ENCODE peak calls at places on chromosomes 11 and 22, in eight cellular contexts. G, J, O, S, F, U, C and R are unnamed samples.

GRCh38 chr11:353315-353857 is 15.9 kb upstream of the B4GALNT4 start:
- DNase-seq in C (no peak), J (no peak), G (no peak), F (no peak), O (no peak), U (no peak), S (no peak), R (no peak)

GRCh38 chr22:40637181-40638150 is 947 bp upstream of the MRTFA start:
- DNase-seq in C (peak; percentile 78), F (no peak), G (no peak), O (peak; percentile 26), U (peak; percentile 58), J (peak; percentile 68), S (no peak), R (no peak)

GRCh38 chr11:10931761-10932700 is 74.2 kb upstream of the ZBED5 start:
- DNase-seq in J (no peak), S (peak; percentile 43), O (no peak), U (no peak), G (no peak), C (no peak), F (no peak), R (no peak)

GRCh38 chr22:19576460-19577421 is 52.5 kb upstream of the CLDN5 start:
- DNase-seq in U (peak; percentile 74), J (peak; percentile 65), F (no peak), O (peak; percentile 13), C (peak; percentile 80), G (no peak), S (no peak), R (no peak)

GRCh38 chr11:2090172-2091111 is 48.7 kb downstream of the IGF2 start:
- DNase-seq in F (no peak), U (no peak), G (no peak), O (no peak), S (no peak), C (no peak), J (no peak), R (no peak)

GRCh38 chr11:74090701-74091100 is 80.1 kb downstream of the C2CD3 start:
- DNase-seq in U (no peak), O (no peak), G (no peak), J (no peak), F (no peak), C (peak; percentile 17), S (no peak), R (no peak)

GRCh38 chr11:66718320-66718971 is 10.6 kb downstream of the SPTBN2 start:
- DNase-seq in C (no peak), S (no peak), F (no peak), J (no peak), O (no peak), G (no peak), U (no peak), R (no peak)

GRCh38 chr11:30433831-30434230 is 110.9 kb downstream of the ARL14EP start:
- DNase-seq in U (no peak), O (no peak), J (no peak), G (no peak), S (no peak), C (no peak), F (no peak), R (no peak)

GRCh38 chr22:39723899-39724351 is 153.4 kb downstream of the CACNA1I start:
- DNase-seq in S (no peak), O (no peak), G (no peak), F (no peak), U (no peak), J (no peak), C (no peak), R (no peak)

GRCh38 chr11:19433791-19434190 is 193.0 kb upstream of the E2F8 start:
- DNase-seq in O (no peak), G (no peak), S (no peak), J (no peak), F (no peak), C (no peak), U (no peak), R (no peak)

GRCh38 chr11:134236834-134237556 is 12.5 kb downstream of the VPS26B start:
- DNase-seq in G (no peak), J (no peak), U (no peak), F (no peak), O (no peak), C (no peak), S (no peak), R (no peak)

GRCh38 chr11:64358907-64359711 is at the start of gene RPS6KA4:
- DNase-seq in S (peak; percentile 57), C (peak; percentile 62), O (no peak), U (peak; percentile 23), J (peak; percentile 51), F (no peak), G (no peak), R (no peak)

GRCh38 chr11:76802151-76802550 is 19.0 kb downstream of the TSKU start:
- DNase-seq in C (no peak), F (no peak), O (no peak), S (no peak), U (no peak), J (no peak), G (no peak), R (no peak)

GRCh38 chr11:68505596-68505995 is 45.0 kb downstream of the PPP6R3 start:
- DNase-seq in G (no peak), C (no peak), O (no peak), S (no peak), U (no peak), F (no peak), J (no peak), R (no peak)

GRCh38 chr11:124938206-124938765 is 2.4 kb upstream of the HEPACAM start:
- DNase-seq in J (no peak), S (no peak), G (no peak), F (no peak), O (no peak), C (no peak), U (no peak), R (no peak)